ENCODE peak calls at places on chromosomes 3 and 15, in five cellular contexts. S is IMR-90, A is pancreas, H is left ventricle myocardium inferior, C is adrenal gland. N is an unnamed sample.

GRCh38 chr15:39344662-39345141 is 236.2 kb upstream of the THBS1 start:
- DNase-seq in S (no peak), A (no peak), H (no peak), C (no peak), N (no peak)

GRCh38 chr3:191235331-191236314 is 36.6 kb downstream of the OSTN start:
- DNase-seq in S (peak; percentile 63), A (no peak), H (no peak), C (no peak), N (no peak)

GRCh38 chr3:134059680-134060560 is 30.2 kb upstream of the SLCO2A1 start:
- DNase-seq in S (peak; percentile 19), A (no peak), H (no peak), C (no peak), N (peak; percentile 55)

GRCh38 chr3:12662593-12663310 is 1.2 kb downstream of the RAF1 start:
- DNase-seq in S (peak; percentile 55), A (peak; percentile 50), H (peak; percentile 34), C (peak; percentile 43), N (no peak)

GRCh38 chr3:146594843-146595482 is 10.2 kb downstream of the PLSCR5 start:
- DNase-seq in S (peak; percentile 33), A (no peak), H (no peak), C (no peak), N (no peak)

GRCh38 chr3:48024401-48024800 is 8.2 kb upstream of the MAP4 start:
- DNase-seq in S (peak; percentile 41), A (no peak), H (no peak), C (no peak), N (no peak)

GRCh38 chr15:77543159-77543882 is 89.4 kb downstream of the LINGO1 start:
- DNase-seq in S (peak; percentile 78), A (peak; percentile 80), H (peak; percentile 89), C (peak; percentile 87), N (peak; percentile 87)

GRCh38 chr15:64460737-64461576 is 579 bp downstream of the ZNF609 start:
- DNase-seq in S (peak; percentile 81), A (peak; percentile 38), H (no peak), C (peak; percentile 55), N (no peak)

GRCh38 chr3:175378348-175378747 is 519.2 kb downstream of the NAALADL2 start:
- DNase-seq in S (no peak), A (no peak), H (no peak), C (no peak), N (no peak)

GRCh38 chr3:53181528-53181927 is 20.5 kb downstream of the PRKCD start:
- DNase-seq in S (no peak), A (no peak), H (no peak), C (peak; percentile 19), N (no peak)

GRCh38 chr3:178304758-178305157 is 231.5 kb upstream of the KCNMB2 start:
- DNase-seq in S (peak; percentile 93), A (no peak), H (no peak), C (no peak), N (no peak)

GRCh38 chr3:37149246-37149645 is 25.1 kb downstream of the LRRFIP2 start:
- DNase-seq in S (no peak), A (no peak), H (no peak), C (no peak), N (no peak)

GRCh38 chr15:61907753-61908086 is 152.5 kb downstream of the VPS13C start:
- DNase-seq in S (no peak), A (no peak), H (no peak), C (no peak), N (no peak)

GRCh38 chr3:150414273-150414672 is 6.2 kb downstream of the TSC22D2 start:
- DNase-seq in S (peak; percentile 58), A (no peak), H (no peak), C (no peak), N (no peak)

GRCh38 chr3:68007621-68008226 is 353.3 kb upstream of the SUCLG2 start:
- DNase-seq in S (no peak), A (no peak), H (no peak), C (no peak), N (no peak)

GRCh38 chr3:42638339-42638842 is 15.1 kb upstream of the ZBTB47 start:
- DNase-seq in S (no peak), A (no peak), H (no peak), C (no peak), N (no peak)

GRCh38 chr3:120816728-120817127 is 74.2 kb downstream of the GTF2E1 start:
- DNase-seq in S (no peak), A (peak; percentile 12), H (no peak), C (peak; percentile 28), N (no peak)

GRCh38 chr15:70195808-70196304 is 98.1 kb upstream of the TLE3 start:
- DNase-seq in S (peak; percentile 92), A (peak; percentile 89), H (peak; percentile 80), C (peak; percentile 79), N (peak; percentile 85)

GRCh38 chr3:37824090-37824953 is 37.4 kb upstream of the CTDSPL start:
- DNase-seq in S (no peak), A (no peak), H (no peak), C (no peak), N (no peak)

GRCh38 chr3:143207338-143207961 is 87.9 kb downstream of the CHST2 start:
- DNase-seq in S (peak; percentile 67), A (no peak), H (no peak), C (no peak), N (no peak)

GRCh38 chr15:30885814-30886213 is 17.9 kb upstream of the FAN1 start:
- DNase-seq in S (peak; percentile 11), A (no peak), H (no peak), C (no peak), N (no peak)

GRCh38 chr3:44825264-44825925 is 36.3 kb upstream of the TMEM42 start:
- DNase-seq in S (peak; percentile 85), A (no peak), H (no peak), C (no peak), N (no peak)

GRCh38 chr15:60634815-60635214 is 155.9 kb upstream of the ICE2 start:
- DNase-seq in S (peak; percentile 6), A (no peak), H (no peak), C (no peak), N (no peak)

GRCh38 chr3:62923092-62923491 is 47.9 kb upstream of the CADPS start:
- DNase-seq in S (no peak), A (no peak), H (no peak), C (no peak), N (no peak)

GRCh38 chr3:42090973-42091731 is at the start of gene TRAK1:
- DNase-seq in S (no peak), A (no peak), H (peak; percentile 44), C (peak; percentile 57), N (no peak)

GRCh38 chr15:34810455-34811146 is 15.3 kb upstream of the ACTC1 start:
- DNase-seq in S (peak; percentile 100), A (no peak), H (no peak), C (no peak), N (no peak)

GRCh38 chr3:143063018-143063417 is 56.6 kb upstream of the CHST2 start:
- DNase-seq in S (peak; percentile 68), A (no peak), H (no peak), C (no peak), N (no peak)

GRCh38 chr3:184700759-184701158 is 11.1 kb downstream of the MAGEF1 start:
- DNase-seq in S (no peak), A (no peak), H (no peak), C (no peak), N (no peak)

GRCh38 chr15:91946914-91947313 is 93.4 kb downstream of the SLCO3A1 start:
- DNase-seq in S (no peak), A (no peak), H (no peak), C (no peak), N (no peak)

DNA sequence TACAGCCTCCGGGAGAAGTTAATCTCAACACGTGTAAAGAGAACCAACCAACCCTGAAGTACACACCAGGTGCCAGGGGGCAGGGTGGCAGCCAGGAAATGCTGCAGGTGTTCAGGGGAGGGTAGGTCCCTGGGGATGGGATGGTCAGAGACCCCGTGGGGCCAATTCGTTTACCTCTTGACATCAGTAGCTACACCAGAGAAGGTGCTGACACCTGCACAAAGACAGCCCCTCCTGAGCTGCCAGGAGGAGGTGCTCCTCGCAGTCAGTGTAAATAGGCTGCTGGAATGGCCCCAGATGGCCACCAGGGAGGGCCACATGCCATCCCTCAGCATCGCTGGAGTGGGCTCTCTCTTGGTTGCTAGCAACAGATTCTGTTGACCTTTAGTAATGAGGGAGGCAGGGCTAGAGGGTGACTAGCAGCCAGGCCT is 52.8 kb downstream of the CORO2B start:
- DNase-seq in S (no peak), A (no peak), H (no peak), C (no peak), N (no peak)
- TF ChIP-seq CTCF in S (no peak), A (no peak), H (peak; percentile 44), C (no peak), N (no peak)

GRCh38 chr3:61584494-61584893 is 23.1 kb downstream of the PTPRG start:
- DNase-seq in S (no peak), A (no peak), H (no peak), C (no peak), N (no peak)

GRCh38 chr3:61580982-61581654 is 19.7 kb downstream of the PTPRG start:
- DNase-seq in S (no peak), A (no peak), H (no peak), C (no peak), N (no peak)

GRCh38 chr3:61582846-61583245 is 21.5 kb downstream of the PTPRG start:
- DNase-seq in S (no peak), A (no peak), H (no peak), C (no peak), N (no peak)

GRCh38 chr3:61583890-61584289 is 22.5 kb downstream of the PTPRG start:
- DNase-seq in S (no peak), A (no peak), H (no peak), C (no peak), N (no peak)

GRCh38 chr3:61582287-61582686 is 20.9 kb downstream of the PTPRG start:
- DNase-seq in S (no peak), A (no peak), H (no peak), C (no peak), N (no peak)
- H3K4me1 ChIP-seq in S (peaks cover 8% of the 10 kb centered on the region), A (no peaks in the 10 kb centered on the region), H (peaks cover 85% of the 10 kb centered on the region), C (peaks cover 8% of the 10 kb centered on the region), N (peaks cover 66% of the 10 kb centered on the region)

GRCh38 chr3:24058940-24059705 is 114.0 kb downstream of the NR1D2 start:
- DNase-seq in S (no peak), A (no peak), H (no peak), C (no peak), N (no peak)

DNA sequence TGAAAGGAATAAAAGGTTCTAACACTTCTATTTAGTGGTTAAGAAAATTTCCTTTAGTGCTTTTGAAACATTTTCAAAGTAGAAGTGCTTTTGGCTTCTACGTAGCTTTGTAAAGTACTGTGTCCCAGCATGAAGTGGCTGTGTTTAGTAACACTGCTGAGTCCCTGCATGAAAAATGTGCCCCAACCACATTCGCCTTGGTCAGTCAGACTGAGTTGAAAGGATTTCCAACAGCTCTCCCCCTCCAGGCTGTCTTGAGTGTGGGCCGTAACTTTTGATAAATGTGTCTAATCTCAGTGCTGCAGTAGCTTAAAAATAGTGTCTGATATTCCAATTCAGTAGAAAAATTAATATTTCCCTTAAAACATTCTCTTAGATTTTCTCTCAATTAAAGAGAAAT is 115.0 kb downstream of the NR1D2 start:
- DNase-seq in S (peak; percentile 53), A (no peak), H (no peak), C (no peak), N (peak; percentile 59)
- TF ChIP-seq CTCF in S (no peak), A (no peak), H (no peak), C (no peak), N (no peak)

DNA sequence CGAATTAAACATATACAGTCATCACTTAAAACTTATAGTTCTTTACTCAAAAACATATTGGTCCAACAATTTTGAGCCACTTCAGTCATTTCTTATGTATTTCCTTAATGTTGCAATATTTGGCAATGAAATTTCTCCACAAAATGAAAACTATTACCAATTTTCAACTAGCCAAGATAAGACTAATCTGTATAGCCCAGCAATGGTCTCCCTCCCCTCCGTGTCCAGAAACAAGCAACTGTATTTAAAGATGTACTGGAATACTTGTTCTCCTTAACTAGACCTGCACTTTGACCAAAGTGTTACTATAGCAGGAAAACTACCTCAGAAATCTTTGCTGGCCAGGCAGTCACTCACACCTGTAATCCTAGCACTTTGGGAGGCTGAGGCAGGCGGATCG is 9.2 kb downstream of the ARF4 start:
- DNase-seq in S (no peak), A (no peak), H (no peak), C (no peak), N (no peak)
- H3K4me1 ChIP-seq in S (peaks cover 8% of the 10 kb centered on the region), A (peaks cover 15% of the 10 kb centered on the region), H (peaks cover 71% of the 10 kb centered on the region), C (peaks cover 47% of the 10 kb centered on the region), N (peaks cover 48% of the 10 kb centered on the region)